ENCODE peak calls at places on chromosomes 6 and 20, in nine cellular contexts. One of them, this sample, is unnamed.

GRCh38 chr6:144214622-144215401 is 64.5 kb downstream of the STX11 start:
- DNase-seq in foreskin melanocyte: no peak
- DNase-seq in NCI-H460: no peak
- DNase-seq in OCI-LY7: no peak
- DNase-seq in effector CD4-positive, alpha-beta T cell: no peak
- DNase-seq in GM23248: no peak
- DNase-seq in omental fat pad: no peak
- DNase-seq in mesothelial cell of epicardium: no peak
- DNase-seq in T follicular helper cell: no peak
- DNase-seq in this sample: peak

GRCh38 chr20:2144850-2145249 is 43.2 kb downstream of the STK35 start:
- DNase-seq in NCI-H460: no peak
- DNase-seq in OCI-LY7: no peak
- DNase-seq in mesothelial cell of epicardium: no peak
- DNase-seq in omental fat pad: no peak
- DNase-seq in GM23248: no peak
- DNase-seq in foreskin melanocyte: no peak
- DNase-seq in T follicular helper cell: no peak
- DNase-seq in effector CD4-positive, alpha-beta T cell: no peak
- DNase-seq in this sample: no peak

GRCh38 chr6:91781946-91782345 is 1195.1 kb upstream of the MAP3K7 start:
- DNase-seq in effector CD4-positive, alpha-beta T cell: no peak
- DNase-seq in mesothelial cell of epicardium: no peak
- DNase-seq in OCI-LY7: no peak
- DNase-seq in GM23248: no peak
- DNase-seq in NCI-H460: no peak
- DNase-seq in foreskin melanocyte: peak
- DNase-seq in omental fat pad: no peak
- DNase-seq in T follicular helper cell: no peak
- DNase-seq in this sample: no peak

GRCh38 chr6:158737710-158738615 is 81.2 kb downstream of the EZR start:
- DNase-seq in NCI-H460: no peak
- DNase-seq in OCI-LY7: no peak
- DNase-seq in GM23248: peak
- DNase-seq in mesothelial cell of epicardium: no peak
- DNase-seq in foreskin melanocyte: no peak
- DNase-seq in omental fat pad: peak
- DNase-seq in T follicular helper cell: no peak
- DNase-seq in effector CD4-positive, alpha-beta T cell: no peak
- DNase-seq in this sample: no peak

GRCh38 chr6:153484056-153484455 is 353.0 kb upstream of the RGS17 start:
- DNase-seq in GM23248: no peak
- DNase-seq in T follicular helper cell: no peak
- DNase-seq in effector CD4-positive, alpha-beta T cell: no peak
- DNase-seq in foreskin melanocyte: no peak
- DNase-seq in OCI-LY7: no peak
- DNase-seq in NCI-H460: no peak
- DNase-seq in mesothelial cell of epicardium: no peak
- DNase-seq in omental fat pad: no peak
- DNase-seq in this sample: no peak

GRCh38 chr20:62639765-62640164 is 2.5 kb upstream of the SLCO4A1 start:
- DNase-seq in GM23248: no peak
- DNase-seq in effector CD4-positive, alpha-beta T cell: no peak
- DNase-seq in OCI-LY7: no peak
- DNase-seq in NCI-H460: no peak
- DNase-seq in mesothelial cell of epicardium: no peak
- DNase-seq in omental fat pad: no peak
- DNase-seq in T follicular helper cell: no peak
- DNase-seq in foreskin melanocyte: no peak
- DNase-seq in this sample: no peak

GRCh38 chr20:62716198-62716940 is 7.7 kb downstream of the NTSR1 start:
- DNase-seq in NCI-H460: no peak
- DNase-seq in GM23248: peak
- DNase-seq in mesothelial cell of epicardium: no peak
- DNase-seq in omental fat pad: no peak
- DNase-seq in effector CD4-positive, alpha-beta T cell: peak
- DNase-seq in OCI-LY7: no peak
- DNase-seq in foreskin melanocyte: no peak
- DNase-seq in T follicular helper cell: peak
- DNase-seq in this sample: no peak

GRCh38 chr6:112311950-112312547 is 35.1 kb upstream of the RFPL4B start:
- DNase-seq in NCI-H460: peak
- DNase-seq in GM23248: peak
- DNase-seq in omental fat pad: no peak
- DNase-seq in OCI-LY7: peak
- DNase-seq in foreskin melanocyte: no peak
- DNase-seq in mesothelial cell of epicardium: no peak
- DNase-seq in T follicular helper cell: no peak
- DNase-seq in effector CD4-positive, alpha-beta T cell: no peak
- DNase-seq in this sample: no peak

GRCh38 chr6:155765275-155766194 is 309.9 kb upstream of the NOX3 start:
- DNase-seq in GM23248: peak
- DNase-seq in T follicular helper cell: no peak
- DNase-seq in effector CD4-positive, alpha-beta T cell: no peak
- DNase-seq in NCI-H460: no peak
- DNase-seq in foreskin melanocyte: no peak
- DNase-seq in OCI-LY7: no peak
- DNase-seq in omental fat pad: no peak
- DNase-seq in mesothelial cell of epicardium: no peak
- DNase-seq in this sample: no peak

GRCh38 chr6:17469006-17469972 is 75.9 kb downstream of the CAP2 start:
- DNase-seq in mesothelial cell of epicardium: no peak
- DNase-seq in T follicular helper cell: no peak
- DNase-seq in foreskin melanocyte: no peak
- DNase-seq in NCI-H460: no peak
- DNase-seq in OCI-LY7: no peak
- DNase-seq in omental fat pad: no peak
- DNase-seq in GM23248: peak
- DNase-seq in effector CD4-positive, alpha-beta T cell: no peak
- DNase-seq in this sample: no peak

GRCh38 chr6:33862536-33862935 is 58.7 kb upstream of the MLN start:
- DNase-seq in T follicular helper cell: no peak
- DNase-seq in omental fat pad: no peak
- DNase-seq in mesothelial cell of epicardium: no peak
- DNase-seq in NCI-H460: no peak
- DNase-seq in OCI-LY7: no peak
- DNase-seq in GM23248: no peak
- DNase-seq in foreskin melanocyte: no peak
- DNase-seq in effector CD4-positive, alpha-beta T cell: no peak
- DNase-seq in this sample: no peak

GRCh38 chr20:17560344-17561074 is 9.4 kb upstream of the DSTN start:
- DNase-seq in OCI-LY7: no peak
- DNase-seq in GM23248: no peak
- DNase-seq in mesothelial cell of epicardium: no peak
- DNase-seq in effector CD4-positive, alpha-beta T cell: no peak
- DNase-seq in NCI-H460: no peak
- DNase-seq in T follicular helper cell: no peak
- DNase-seq in omental fat pad: no peak
- DNase-seq in foreskin melanocyte: no peak
- DNase-seq in this sample: no peak

This sample was measured in ascending aorta.